ENCODE peak calls at places on chromosome 2, in eight cellular contexts. One of them, this sample, is unnamed.

GRCh38 chr2:47086054-47086471 is 69.0 kb downstream of the STPG4 start:
- DNase-seq in A673: no peak
- DNase-seq in body of pancreas: peak
- DNase-seq in astrocyte of the spinal cord: no peak
- DNase-seq in GM12865: no peak
- DNase-seq in fibroblast of villous mesenchyme: no peak
- DNase-seq in trophoblast cell: no peak
- DNase-seq in fibroblast of lung: no peak
- DNase-seq in this sample: no peak

GRCh38 chr2:157265825-157266224 is 8.3 kb downstream of the GALNT5 start:
- DNase-seq in body of pancreas: no peak
- DNase-seq in GM12865: no peak
- DNase-seq in trophoblast cell: no peak
- DNase-seq in fibroblast of villous mesenchyme: no peak
- DNase-seq in fibroblast of lung: no peak
- DNase-seq in astrocyte of the spinal cord: no peak
- DNase-seq in A673: no peak
- DNase-seq in this sample: no peak

GRCh38 chr2:240814280-240814679 is 5.7 kb downstream of the KIF1A start:
- DNase-seq in fibroblast of villous mesenchyme: no peak
- DNase-seq in body of pancreas: no peak
- DNase-seq in GM12865: no peak
- DNase-seq in trophoblast cell: no peak
- DNase-seq in astrocyte of the spinal cord: no peak
- DNase-seq in fibroblast of lung: no peak
- DNase-seq in A673: no peak
- DNase-seq in this sample: no peak

GRCh38 chr2:106886916-106887758 is 1.2 kb upstream of the ST6GAL2 start:
- DNase-seq in fibroblast of lung: peak
- DNase-seq in A673: no peak
- DNase-seq in body of pancreas: peak
- DNase-seq in trophoblast cell: peak
- DNase-seq in fibroblast of villous mesenchyme: peak
- DNase-seq in astrocyte of the spinal cord: peak
- DNase-seq in GM12865: no peak
- DNase-seq in this sample: no peak

GRCh38 chr2:205675861-205676516 is 6.3 kb upstream of the NRP2 start:
- DNase-seq in astrocyte of the spinal cord: peak
- DNase-seq in fibroblast of lung: peak
- DNase-seq in A673: peak
- DNase-seq in trophoblast cell: peak
- DNase-seq in fibroblast of villous mesenchyme: peak
- DNase-seq in body of pancreas: peak
- DNase-seq in GM12865: peak
- DNase-seq in this sample: no peak

GRCh38 chr2:58131191-58132011 is 84.8 kb downstream of the VRK2 start:
- DNase-seq in A673: peak
- DNase-seq in body of pancreas: peak
- DNase-seq in trophoblast cell: no peak
- DNase-seq in fibroblast of villous mesenchyme: peak
- DNase-seq in fibroblast of lung: peak
- DNase-seq in astrocyte of the spinal cord: peak
- DNase-seq in GM12865: no peak
- DNase-seq in this sample: no peak

GRCh38 chr2:15617778-15618448 is 26.2 kb downstream of the DDX1 start:
- DNase-seq in fibroblast of lung: no peak
- DNase-seq in body of pancreas: no peak
- DNase-seq in astrocyte of the spinal cord: no peak
- DNase-seq in A673: no peak
- DNase-seq in trophoblast cell: no peak
- DNase-seq in GM12865: no peak
- DNase-seq in fibroblast of villous mesenchyme: no peak
- DNase-seq in this sample: no peak

GRCh38 chr2:159574246-159574645 is 42.1 kb downstream of the BAZ2B start:
- DNase-seq in A673: no peak
- DNase-seq in trophoblast cell: peak
- DNase-seq in astrocyte of the spinal cord: no peak
- DNase-seq in fibroblast of villous mesenchyme: peak
- DNase-seq in fibroblast of lung: peak
- DNase-seq in body of pancreas: peak
- DNase-seq in GM12865: no peak
- DNase-seq in this sample: no peak

GRCh38 chr2:130837175-130837810 is 579 bp downstream of the ARHGEF4 start:
- DNase-seq in GM12865: no peak
- DNase-seq in fibroblast of villous mesenchyme: no peak
- DNase-seq in trophoblast cell: no peak
- DNase-seq in fibroblast of lung: no peak
- DNase-seq in A673: no peak
- DNase-seq in astrocyte of the spinal cord: no peak
- DNase-seq in body of pancreas: peak
- DNase-seq in this sample: no peak

GRCh38 chr2:160293401-160293911 is 93.4 kb upstream of the ITGB6 start:
- DNase-seq in GM12865: no peak
- DNase-seq in A673: no peak
- DNase-seq in fibroblast of lung: peak
- DNase-seq in body of pancreas: no peak
- DNase-seq in fibroblast of villous mesenchyme: peak
- DNase-seq in trophoblast cell: peak
- DNase-seq in astrocyte of the spinal cord: peak
- DNase-seq in this sample: peak

GRCh38 chr2:15890936-15891905 is 49.1 kb upstream of the MYCN start:
- DNase-seq in body of pancreas: peak
- DNase-seq in trophoblast cell: peak
- DNase-seq in fibroblast of lung: peak
- DNase-seq in GM12865: peak
- DNase-seq in fibroblast of villous mesenchyme: no peak
- DNase-seq in astrocyte of the spinal cord: no peak
- DNase-seq in A673: no peak
- DNase-seq in this sample: no peak

GRCh38 chr2:220569380-220569779 is 942.0 kb downstream of the SLC4A3 start:
- DNase-seq in astrocyte of the spinal cord: no peak
- DNase-seq in fibroblast of lung: no peak
- DNase-seq in GM12865: no peak
- DNase-seq in body of pancreas: no peak
- DNase-seq in fibroblast of villous mesenchyme: no peak
- DNase-seq in A673: no peak
- DNase-seq in trophoblast cell: no peak
- DNase-seq in this sample: no peak

GRCh38 chr2:70391988-70392387 is 90.1 kb upstream of the FAM136A start:
- DNase-seq in trophoblast cell: peak
- DNase-seq in A673: no peak
- DNase-seq in astrocyte of the spinal cord: no peak
- DNase-seq in GM12865: no peak
- DNase-seq in fibroblast of villous mesenchyme: no peak
- DNase-seq in fibroblast of lung: peak
- DNase-seq in body of pancreas: no peak
- DNase-seq in this sample: no peak

GRCh38 chr2:52697690-52698089 is 1069.9 kb upstream of the CHAC2 start:
- DNase-seq in fibroblast of lung: no peak
- DNase-seq in A673: no peak
- DNase-seq in GM12865: no peak
- DNase-seq in fibroblast of villous mesenchyme: no peak
- DNase-seq in astrocyte of the spinal cord: no peak
- DNase-seq in body of pancreas: no peak
- DNase-seq in trophoblast cell: no peak
- DNase-seq in this sample: no peak

GRCh38 chr2:17036343-17036742 is 370.7 kb upstream of the CYRIA start:
- DNase-seq in GM12865: no peak
- DNase-seq in body of pancreas: no peak
- DNase-seq in fibroblast of villous mesenchyme: no peak
- DNase-seq in astrocyte of the spinal cord: no peak
- DNase-seq in A673: no peak
- DNase-seq in trophoblast cell: no peak
- DNase-seq in fibroblast of lung: no peak
- DNase-seq in this sample: no peak

GRCh38 chr2:231743376-231744116 is 35.2 kb downstream of the PTMA start:
- DNase-seq in fibroblast of lung: no peak
- DNase-seq in body of pancreas: no peak
- DNase-seq in astrocyte of the spinal cord: no peak
- DNase-seq in fibroblast of villous mesenchyme: no peak
- DNase-seq in GM12865: no peak
- DNase-seq in A673: no peak
- DNase-seq in trophoblast cell: peak
- DNase-seq in this sample: no peak
- H3K4me3 ChIP-seq in fibroblast of lung: no peak
- H3K4me3 ChIP-seq in body of pancreas: no peak
- H3K4me3 ChIP-seq in astrocyte of the spinal cord: no peak
- H3K4me3 ChIP-seq in fibroblast of villous mesenchyme: no peak
- H3K4me3 ChIP-seq in GM12865: no peak
- H3K4me3 ChIP-seq in A673: no peak
- H3K4me3 ChIP-seq in trophoblast cell: no peak
- H3K4me3 ChIP-seq in this sample: no peak

DNA sequence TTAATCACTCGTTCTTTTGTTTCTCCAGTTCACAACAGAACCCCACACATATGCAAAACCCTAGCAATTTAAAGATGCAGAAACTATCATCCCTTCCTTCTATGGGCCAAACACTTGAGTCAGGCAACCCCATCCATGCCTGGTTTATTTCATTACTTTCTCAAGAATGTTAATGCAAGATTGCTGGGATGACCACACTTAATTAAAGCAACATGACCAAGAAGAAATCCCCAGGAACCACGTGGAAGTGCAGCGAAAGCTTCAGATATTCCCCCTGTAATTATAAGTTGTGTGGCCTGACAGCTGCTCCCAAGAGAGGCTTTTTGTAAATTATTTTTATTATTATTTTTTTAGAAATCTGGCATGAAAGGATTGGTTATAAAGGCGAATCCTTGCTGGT is 246.2 kb upstream of the ID2 start:
- DNase-seq in A673: peak
- DNase-seq in astrocyte of the spinal cord: no peak
- DNase-seq in body of pancreas: no peak
- DNase-seq in GM12865: no peak
- DNase-seq in fibroblast of lung: no peak
- DNase-seq in trophoblast cell: no peak
- DNase-seq in fibroblast of villous mesenchyme: no peak
- DNase-seq in this sample: no peak
- H3K4me3 ChIP-seq in A673: no peak
- H3K4me3 ChIP-seq in astrocyte of the spinal cord: no peak
- H3K4me3 ChIP-seq in body of pancreas: no peak
- H3K4me3 ChIP-seq in GM12865: no peak
- H3K4me3 ChIP-seq in fibroblast of lung: no peak
- H3K4me3 ChIP-seq in trophoblast cell: no peak
- H3K4me3 ChIP-seq in fibroblast of villous mesenchyme: no peak
- H3K4me3 ChIP-seq in this sample: no peak

DNA sequence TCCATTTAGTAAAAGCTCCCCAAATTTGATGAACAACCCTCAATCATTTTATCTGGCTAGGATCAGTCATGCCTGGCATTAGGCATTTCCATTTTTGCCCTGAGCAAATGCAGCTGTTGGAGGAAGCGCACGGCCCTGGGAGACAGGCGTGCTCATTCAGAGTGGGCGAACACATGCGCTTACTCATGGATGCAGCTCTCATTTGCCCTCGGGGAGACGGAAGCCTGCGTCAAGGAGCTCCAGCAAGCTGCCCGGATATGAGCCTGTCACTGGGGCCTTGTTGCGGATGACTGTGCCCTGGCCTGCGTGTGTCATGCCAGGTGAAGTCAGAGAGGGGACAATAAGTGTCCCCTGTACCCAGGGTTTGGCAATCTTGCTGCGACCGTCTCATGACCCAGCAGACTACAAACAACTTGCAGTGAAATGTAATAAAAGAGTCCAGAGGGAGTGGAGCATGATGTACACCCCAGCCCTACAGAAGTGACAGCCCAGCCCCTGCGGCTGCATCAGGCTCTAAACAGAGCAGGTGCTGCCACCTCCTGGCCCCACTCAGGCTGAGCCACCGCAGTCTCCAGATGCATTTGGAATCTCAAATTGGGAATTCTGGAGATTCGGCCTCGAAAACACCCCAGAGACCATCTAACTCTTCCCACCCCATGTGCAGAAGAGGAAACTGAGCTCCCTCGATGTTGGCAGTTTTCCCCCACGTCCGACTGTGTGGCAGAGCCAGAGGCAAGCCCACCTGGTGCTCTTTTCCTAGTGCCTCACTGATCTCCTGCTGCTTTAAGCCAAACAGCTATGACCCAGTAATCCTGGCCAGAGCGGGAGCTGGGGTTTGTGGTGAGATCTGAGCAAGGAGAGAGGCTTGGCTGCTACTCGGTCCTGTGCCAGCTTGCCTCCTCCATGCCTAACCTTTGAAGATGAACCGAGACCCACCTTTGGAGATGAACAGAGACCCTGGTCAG is 105.0 kb upstream of the ALK start:
- DNase-seq in fibroblast of lung: peak
- DNase-seq in A673: peak
- DNase-seq in astrocyte of the spinal cord: peak
- DNase-seq in fibroblast of villous mesenchyme: peak
- DNase-seq in GM12865: peak
- DNase-seq in body of pancreas: peak
- DNase-seq in trophoblast cell: peak
- DNase-seq in this sample: peak
- H3K4me3 ChIP-seq in fibroblast of lung: no peak
- H3K4me3 ChIP-seq in A673: no peak
- H3K4me3 ChIP-seq in astrocyte of the spinal cord: no peak
- H3K4me3 ChIP-seq in fibroblast of villous mesenchyme: no peak
- H3K4me3 ChIP-seq in GM12865: no peak
- H3K4me3 ChIP-seq in body of pancreas: no peak
- H3K4me3 ChIP-seq in trophoblast cell: no peak
- H3K4me3 ChIP-seq in this sample: no peak

GRCh38 chr2:149050188-149050587 is 11.7 kb downstream of the LYPD6B start:
- DNase-seq in fibroblast of lung: peak
- DNase-seq in body of pancreas: no peak
- DNase-seq in GM12865: peak
- DNase-seq in A673: no peak
- DNase-seq in fibroblast of villous mesenchyme: peak
- DNase-seq in astrocyte of the spinal cord: no peak
- DNase-seq in trophoblast cell: peak
- DNase-seq in this sample: peak

GRCh38 chr2:149049142-149049541 is 10.6 kb downstream of the LYPD6B start:
- DNase-seq in astrocyte of the spinal cord: no peak
- DNase-seq in A673: no peak
- DNase-seq in trophoblast cell: peak
- DNase-seq in body of pancreas: no peak
- DNase-seq in fibroblast of lung: peak
- DNase-seq in fibroblast of villous mesenchyme: peak
- DNase-seq in GM12865: no peak
- DNase-seq in this sample: no peak

GRCh38 chr2:149044500-149044899 is 6.0 kb downstream of the LYPD6B start:
- DNase-seq in fibroblast of lung: no peak
- DNase-seq in GM12865: no peak
- DNase-seq in body of pancreas: no peak
- DNase-seq in astrocyte of the spinal cord: no peak
- DNase-seq in A673: no peak
- DNase-seq in fibroblast of villous mesenchyme: no peak
- DNase-seq in trophoblast cell: no peak
- DNase-seq in this sample: no peak

GRCh38 chr2:149042881-149043280 is 4.4 kb downstream of the LYPD6B start:
- DNase-seq in fibroblast of lung: peak
- DNase-seq in A673: no peak
- DNase-seq in trophoblast cell: no peak
- DNase-seq in astrocyte of the spinal cord: no peak
- DNase-seq in fibroblast of villous mesenchyme: peak
- DNase-seq in GM12865: no peak
- DNase-seq in body of pancreas: no peak
- DNase-seq in this sample: no peak

DNA sequence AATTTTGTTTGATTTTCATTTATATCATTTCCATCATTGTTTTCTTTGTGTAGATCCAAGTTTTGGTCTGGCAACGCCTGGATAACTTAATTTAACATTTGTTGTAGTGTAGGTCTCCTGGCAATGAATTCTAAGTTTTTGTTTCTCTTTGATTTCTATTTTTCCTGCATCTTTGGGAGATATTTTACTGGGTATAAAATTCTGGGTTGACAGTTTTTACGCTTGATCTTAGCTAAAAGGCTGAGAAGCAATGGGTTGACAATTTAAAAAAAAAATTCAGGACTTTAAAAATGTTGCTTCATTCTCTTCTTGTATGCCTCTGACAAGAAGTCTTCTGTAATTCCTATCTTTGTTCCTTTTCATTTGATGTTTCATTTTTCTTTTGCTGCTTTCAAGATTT is 8.6 kb downstream of the LYPD6B start:
- DNase-seq in astrocyte of the spinal cord: no peak
- DNase-seq in body of pancreas: no peak
- DNase-seq in GM12865: no peak
- DNase-seq in trophoblast cell: no peak
- DNase-seq in fibroblast of lung: no peak
- DNase-seq in A673: no peak
- DNase-seq in fibroblast of villous mesenchyme: no peak
- DNase-seq in this sample: no peak
- H3K4me3 ChIP-seq in astrocyte of the spinal cord: no peak
- H3K4me3 ChIP-seq in body of pancreas: no peak
- H3K4me3 ChIP-seq in GM12865: no peak
- H3K4me3 ChIP-seq in trophoblast cell: no peak
- H3K4me3 ChIP-seq in fibroblast of lung: no peak
- H3K4me3 ChIP-seq in A673: no peak
- H3K4me3 ChIP-seq in fibroblast of villous mesenchyme: no peak
- H3K4me3 ChIP-seq in this sample: no peak